ENCODE peak calls at places on chromosomes 13 and 19, in nine cellular contexts. C is adrenal gland; O is HCT116; R is thoracic aorta; M is ovary; E is Panc1; Y is effector memory CD4-positive, alpha-beta T cell; S is IMR-90; Q is aorta. B is an unnamed sample.

GRCh38 chr13:51955841-51956603 is 55.2 kb downstream of the ATP7B start:
- DNase-seq in O (no peak), Q (no peak), R (no peak), M (no peak), C (no peak), E (no peak), Y (no peak), S (no peak), B (no peak)

GRCh38 chr19:45323671-45324081 is 1.0 kb upstream of the CKM start:
- DNase-seq in O (no peak), C (no peak), Y (no peak), S (no peak), M (no peak), Q (no peak), R (no peak), E (no peak), B (no peak)

GRCh38 chr19:45340232-45340898 is at the start of gene KLC3:
- DNase-seq in M (no peak), Y (peak; percentile 25), Q (no peak), C (no peak), E (no peak), O (peak; percentile 27), R (no peak), S (no peak), B (peak; percentile 31)

GRCh38 chr13:101098873-101099272 is 317.4 kb downstream of the NALCN start:
- DNase-seq in O (no peak), E (no peak), Q (no peak), S (peak; percentile 7), C (no peak), Y (no peak), M (no peak), R (no peak), B (no peak)

GRCh38 chr19:18058208-18059009 is 28.3 kb downstream of the IL12RB1 start:
- DNase-seq in O (peak; percentile 26), M (peak; percentile 86), C (peak; percentile 76), R (peak; percentile 21), Y (peak; percentile 68), E (no peak), S (peak; percentile 65), Q (peak; percentile 85), B (peak; percentile 72)

GRCh38 chr19:16285769-16286564 is 38.7 kb upstream of the KLF2 start:
- DNase-seq in Y (no peak), M (peak; percentile 64), E (no peak), S (no peak), Q (peak; percentile 61), C (no peak), R (peak; percentile 25), O (no peak), B (no peak)

GRCh38 chr13:49220035-49220855 is at the start of gene MLNR:
- DNase-seq in C (peak; percentile 24), Q (no peak), M (peak; percentile 49), R (no peak), E (no peak), Y (no peak), O (no peak), S (no peak), B (peak; percentile 23)

GRCh38 chr19:57708641-57709354 is at the start of gene ZNF154:
- DNase-seq in S (peak; percentile 67), Q (no peak), R (no peak), M (no peak), Y (no peak), E (no peak), O (no peak), C (peak; percentile 70), B (peak; percentile 79)

GRCh38 chr19:10855879-10856522 is 7.8 kb downstream of the C19orf38 start:
- DNase-seq in M (no peak), Y (no peak), E (no peak), O (no peak), R (no peak), C (no peak), S (no peak), Q (no peak), B (no peak)

GRCh38 chr13:49669735-49670309 is 21.5 kb downstream of the EBPL start:
- DNase-seq in Q (no peak), S (peak; percentile 81), Y (no peak), M (peak; percentile 57), O (peak; percentile 63), E (peak; percentile 67), R (no peak), C (peak; percentile 78), B (no peak)

GRCh38 chr13:68304287-68304893 is 1074.3 kb upstream of the PCDH9 start:
- DNase-seq in S (no peak), E (peak; percentile 30), O (peak; percentile 1), Q (no peak), C (peak; percentile 7), M (no peak), R (no peak), Y (no peak), B (no peak)

GRCh38 chr13:65336106-65336603 is 1894.0 kb downstream of the PCDH9 start:
- DNase-seq in E (no peak), R (no peak), Q (no peak), O (no peak), Y (no peak), C (no peak), S (no peak), M (peak; percentile 16), B (no peak)

GRCh38 chr13:59047546-59047945 is 1116.2 kb downstream of the DIAPH3 start:
- DNase-seq in O (no peak), E (no peak), S (no peak), R (no peak), M (no peak), C (no peak), Q (no peak), Y (no peak), B (no peak)

GRCh38 chr19:50362030-50362412 is 3.4 kb downstream of the NAPSA start:
- DNase-seq in O (no peak), E (no peak), S (no peak), R (no peak), Y (no peak), M (no peak), Q (no peak), C (no peak), B (no peak)

GRCh38 chr19:50358483-50359431 is 6.7 kb downstream of the NAPSA start:
- DNase-seq in R (no peak), S (peak; percentile 20), O (no peak), C (peak; percentile 55), E (no peak), Y (peak; percentile 57), Q (peak; percentile 82), M (peak; percentile 89), B (peak; percentile 72)

GRCh38 chr19:50362656-50363424 is 2.6 kb downstream of the NAPSA start:
- DNase-seq in M (no peak), C (no peak), Q (no peak), R (no peak), E (no peak), Y (no peak), S (no peak), O (no peak), B (no peak)

GRCh38 chr19:50359432-50359818 is 6.0 kb downstream of the NAPSA start:
- DNase-seq in Y (no peak), M (no peak), R (no peak), E (no peak), C (no peak), O (no peak), S (no peak), Q (no peak), B (no peak)

DNA sequence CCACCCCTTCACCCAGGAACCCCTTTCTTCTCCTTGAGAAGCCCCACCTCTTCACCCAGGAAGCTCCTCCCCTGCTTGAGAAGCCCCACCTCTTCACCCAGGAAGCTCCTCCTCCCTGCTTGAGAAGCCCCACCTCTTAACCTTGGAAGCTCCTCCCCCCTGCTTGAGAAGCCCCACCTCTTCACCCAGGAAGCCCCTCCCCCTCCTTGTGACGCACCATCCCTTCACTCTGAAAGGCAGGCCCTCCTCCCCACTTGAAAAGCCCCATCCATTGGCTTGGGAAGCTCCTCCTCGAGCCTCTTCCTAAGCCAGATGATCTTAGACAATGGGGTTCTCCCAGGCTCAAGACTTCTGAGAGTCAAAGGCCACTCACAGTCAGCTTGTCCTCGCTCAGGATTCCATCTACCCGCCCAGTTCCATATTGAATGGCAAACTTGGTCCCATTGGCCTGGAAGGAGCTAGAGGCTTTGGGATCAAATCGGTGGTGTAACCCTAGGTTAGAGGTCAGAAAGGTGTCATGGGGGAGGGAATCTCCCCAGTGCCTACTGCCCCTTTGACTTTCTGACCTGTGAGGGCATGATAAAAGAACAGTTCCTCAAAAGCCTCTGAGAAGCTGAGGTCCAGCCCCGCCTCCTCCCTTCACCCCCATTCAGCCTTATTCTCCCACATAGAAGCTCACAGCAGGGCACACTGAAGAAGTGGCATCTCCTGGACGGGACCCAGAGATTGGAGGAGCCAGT is 4.0 kb downstream of the NAPSA start:
- DNase-seq in M (no peak), E (no peak), Q (no peak), O (peak; percentile 37), R (no peak), C (no peak), Y (no peak), S (no peak), B (no peak)
- H3K4me1 ChIP-seq in M (peaks cover 2% of the 10 kb centered on the region), E (no peaks in the 10 kb centered on the region), Q (no peaks in the 10 kb centered on the region), O (no peaks in the 10 kb centered on the region), R (no peaks in the 10 kb centered on the region), C (no peaks in the 10 kb centered on the region), Y (peaks cover 10% of the 10 kb centered on the region), S (no peaks in the 10 kb centered on the region), B (peaks cover 49% of the 10 kb centered on the region)

GRCh38 chr19:46351241-46352041 is 4.6 kb downstream of the PPP5C start:
- DNase-seq in Q (peak; percentile 89), R (peak; percentile 47), S (peak; percentile 43), E (no peak), Y (no peak), M (peak; percentile 57), C (peak; percentile 61), O (no peak), B (no peak)
- H3K27me3 ChIP-seq in Q (no peaks in the 10 kb centered on the region), R (no peaks in the 10 kb centered on the region), S (no peaks in the 10 kb centered on the region), E (no peaks in the 10 kb centered on the region), Y (no peaks in the 10 kb centered on the region), M (no peaks in the 10 kb centered on the region), C (no peaks in the 10 kb centered on the region), O (no peaks in the 10 kb centered on the region), B (no peaks in the 10 kb centered on the region)

GRCh38 chr19:47378246-47378645 is 29.1 kb downstream of the DHX34 start:
- DNase-seq in M (no peak), S (no peak), Y (no peak), E (no peak), C (no peak), R (no peak), O (no peak), Q (no peak), B (no peak)
- H3K36me3 ChIP-seq in M (peaks cover 7% of the 10 kb centered on the region), S (peaks cover 77% of the 10 kb centered on the region), Y (peaks cover 66% of the 10 kb centered on the region), E (no peaks in the 10 kb centered on the region), C (no peaks in the 10 kb centered on the region), R (peaks cover 65% of the 10 kb centered on the region), O (peaks cover 19% of the 10 kb centered on the region), Q (peaks cover 17% of the 10 kb centered on the region), B (peaks cover 18% of the 10 kb centered on the region)

GRCh38 chr13:113842336-113843062 is 21.4 kb downstream of the GAS6 start:
- DNase-seq in Y (no peak), C (no peak), O (no peak), E (no peak), Q (peak; percentile 42), M (peak; percentile 28), S (no peak), R (no peak), B (no peak)
- H3K4me1 ChIP-seq in Y (peaks cover 32% of the 10 kb centered on the region), C (peaks cover 14% of the 10 kb centered on the region), O (peaks cover 19% of the 10 kb centered on the region), E (peaks cover 24% of the 10 kb centered on the region), Q (no peaks in the 10 kb centered on the region), M (peaks cover 17% of the 10 kb centered on the region), S (peaks cover 38% of the 10 kb centered on the region), R (peaks cover 52% of the 10 kb centered on the region), B (peaks cover 51% of the 10 kb centered on the region)

B was measured in CD8-positive, alpha-beta memory T cell.